ENCODE peak calls at places on chromosomes 6 and 20, in six cellular contexts. One of them, this sample, is unnamed.

GRCh38 chr6:165186441-165187205 is 122.8 kb downstream of the C6orf118 start:
- DNase-seq in neuronal stem cell: no peak
- DNase-seq in sciatic nerve: no peak
- DNase-seq in EL: no peak
- DNase-seq in GM18507: no peak
- DNase-seq in choroid plexus epithelial cell: no peak
- DNase-seq in this sample: no peak

GRCh38 chr20:17734374-17734773 is 34.6 kb downstream of the BANF2 start:
- DNase-seq in neuronal stem cell: no peak
- DNase-seq in sciatic nerve: no peak
- DNase-seq in EL: no peak
- DNase-seq in GM18507: no peak
- DNase-seq in choroid plexus epithelial cell: no peak
- DNase-seq in this sample: no peak

GRCh38 chr6:95593025-95593424 is 15.7 kb downstream of the MANEA start:
- DNase-seq in neuronal stem cell: no peak
- DNase-seq in sciatic nerve: no peak
- DNase-seq in EL: no peak
- DNase-seq in GM18507: no peak
- DNase-seq in choroid plexus epithelial cell: no peak
- DNase-seq in this sample: peak; percentile 14

GRCh38 chr6:22727709-22728108 is 158.3 kb downstream of the HDGFL1 start:
- DNase-seq in neuronal stem cell: no peak
- DNase-seq in sciatic nerve: no peak
- DNase-seq in EL: no peak
- DNase-seq in GM18507: no peak
- DNase-seq in choroid plexus epithelial cell: peak; percentile 34
- DNase-seq in this sample: no peak

GRCh38 chr6:100271625-100272024 is 193.1 kb downstream of the SIM1 start:
- DNase-seq in neuronal stem cell: no peak
- DNase-seq in sciatic nerve: no peak
- DNase-seq in EL: no peak
- DNase-seq in GM18507: no peak
- DNase-seq in choroid plexus epithelial cell: no peak
- DNase-seq in this sample: no peak

GRCh38 chr6:77463308-77463880 is at the start of gene HTR1B:
- DNase-seq in neuronal stem cell: peak; percentile 30
- DNase-seq in sciatic nerve: no peak
- DNase-seq in EL: peak; percentile 52
- DNase-seq in GM18507: no peak
- DNase-seq in choroid plexus epithelial cell: peak; percentile 64
- DNase-seq in this sample: no peak

GRCh38 chr6:46994933-46995332 is 47.2 kb downstream of the ADGRF1 start:
- DNase-seq in neuronal stem cell: no peak
- DNase-seq in sciatic nerve: no peak
- DNase-seq in EL: no peak
- DNase-seq in GM18507: no peak
- DNase-seq in choroid plexus epithelial cell: no peak
- DNase-seq in this sample: no peak

GRCh38 chr6:85684125-85684808 is 41.6 kb upstream of the SYNCRIP start:
- DNase-seq in neuronal stem cell: no peak
- DNase-seq in sciatic nerve: no peak
- DNase-seq in EL: peak; percentile 53
- DNase-seq in GM18507: no peak
- DNase-seq in choroid plexus epithelial cell: peak; percentile 63
- DNase-seq in this sample: no peak

GRCh38 chr20:18058661-18059467 is 1.1 kb upstream of the OVOL2 start:
- DNase-seq in neuronal stem cell: peak; percentile 45
- DNase-seq in sciatic nerve: no peak
- DNase-seq in EL: no peak
- DNase-seq in GM18507: no peak
- DNase-seq in choroid plexus epithelial cell: no peak
- DNase-seq in this sample: no peak